ENCODE peak calls at places on chromosomes 16 and 17, in ten cellular contexts. X is activated T-cell treated with anti-CD3 and anti-CD28 coated beads for 1 hour; J is coronary artery; I is posterior vena cava; V is HTR-8/SVneo; N is CMK; R is CD8-positive, alpha-beta T cell; T is stimulated activated CD8-positive, alpha-beta memory T cell treated with anti-CD3 and anti-CD28 coated beads, Interleukin-2, amount 100 ng/mL, for 1 hour; O is stomach; K is aorta. M is an unnamed sample.

GRCh38 chr16:64990101-64990500 is 131.8 kb downstream of the CDH11 start:
- DNase-seq in X (no peak), K (no peak), R (no peak), I (no peak), V (no peak), O (no peak), N (no peak), J (no peak), T (no peak), M (no peak)

GRCh38 chr16:68344252-68344651 is 33.4 kb downstream of the PRMT7 start:
- DNase-seq in V (no peak), J (no peak), N (no peak), I (peak; percentile 73), R (no peak), K (no peak), T (no peak), X (no peak), O (no peak), M (no peak)

GRCh38 chr17:4241535-4241934 is 22.2 kb downstream of the ANKFY1 start:
- DNase-seq in O (no peak), N (no peak), K (no peak), J (no peak), I (no peak), T (no peak), R (no peak), X (no peak), V (no peak), M (no peak)

GRCh38 chr16:75000481-75001081 is 1.8 kb downstream of the ZNRF1 start:
- DNase-seq in X (no peak), O (no peak), T (no peak), R (no peak), V (no peak), N (no peak), I (no peak), J (no peak), K (no peak), M (no peak)

GRCh38 chr17:45320931-45321461 is 4.2 kb upstream of the MAP3K14 start:
- DNase-seq in O (no peak), N (no peak), T (no peak), R (no peak), K (no peak), X (no peak), J (no peak), I (no peak), V (peak; percentile 98), M (peak; percentile 99)

GRCh38 chr16:86952769-86953168 is 364.4 kb downstream of the C16orf95 start:
- DNase-seq in I (no peak), X (no peak), V (peak; percentile 44), R (no peak), N (no peak), K (peak; percentile 14), J (no peak), T (no peak), O (no peak), M (no peak)

GRCh38 chr16:90032664-90033346 is 13.5 kb upstream of the DBNDD1 start:
- DNase-seq in T (no peak), K (no peak), V (no peak), R (no peak), X (no peak), I (no peak), N (no peak), J (no peak), O (no peak), M (no peak)

GRCh38 chr16:25692307-25692706 is 548 bp downstream of the HS3ST4 start:
- DNase-seq in K (no peak), O (peak; percentile 25), J (no peak), T (no peak), I (no peak), X (no peak), V (no peak), N (no peak), R (no peak), M (no peak)

GRCh38 chr17:50265690-50266306 is 8.5 kb upstream of the TMEM92 start:
- DNase-seq in N (no peak), K (no peak), O (no peak), T (no peak), J (no peak), I (peak; percentile 70), X (no peak), V (no peak), R (no peak), M (no peak)

GRCh38 chr17:43092891-43093290 is 32.3 kb downstream of the BRCA1 start:
- DNase-seq in T (no peak), X (no peak), R (no peak), K (no peak), I (no peak), V (no peak), N (no peak), J (no peak), O (no peak), M (no peak)

GRCh38 chr17:31802502-31802901 is 56.5 kb downstream of the COPRS start:
- DNase-seq in N (peak; percentile 34), I (peak; percentile 76), V (no peak), J (no peak), T (no peak), X (no peak), K (no peak), R (no peak), O (no peak), M (no peak)

GRCh38 chr16:47388705-47389104 is 72.2 kb downstream of the ITFG1 start:
- DNase-seq in O (no peak), I (no peak), J (no peak), N (no peak), T (no peak), V (no peak), K (no peak), X (no peak), R (no peak), M (no peak)

GRCh38 chr16:4032768-4033167 is 83.5 kb downstream of the ADCY9 start:
- DNase-seq in X (no peak), O (peak; percentile 72), I (peak; percentile 86), T (no peak), K (peak; percentile 87), N (peak; percentile 3), J (no peak), R (peak; percentile 24), V (no peak), M (no peak)

GRCh38 chr16:31181102-31181830 is 1.3 kb downstream of the FUS start:
- DNase-seq in N (no peak), V (no peak), X (no peak), R (no peak), J (no peak), I (peak; percentile 85), T (no peak), O (peak; percentile 28), K (peak; percentile 62), M (no peak)

M was measured in BJ.